ENCODE peak calls at places on chromosomes 4 and X, in nine cellular contexts. Z is left cardiac atrium; O is T-helper 2 cell; E is dermis blood vessel endothelial cell; F is stimulated activated naive B cell treated with anti-CD40 and anti-IgM and Interleukin-4, amounts not matched to agents 10 μg/mL and 1 μg/mL and 100 μg/mL, for 72 hours; M is choroid plexus epithelial cell; L is CD8-positive, alpha-beta memory T cell; D is stimulated activated CD4-positive, alpha-beta T cell treated with anti-CD3 and anti-CD28 coated beads, Interleukin-15, amount 100 ng/mL, for 48 hours; J is Kasumi-1. I is an unnamed sample.

GRCh38 chr4:110055014-110055768 is 142.5 kb downstream of the EGF start:
- DNase-seq in Z (no peak), O (no peak), E (peak), F (no peak), M (peak), L (no peak), D (no peak), J (no peak), I (no peak)

GRCh38 chr4:172692701-172693100 is 475.9 kb upstream of the GALNT7 start:
- DNase-seq in Z (no peak), O (no peak), E (no peak), F (no peak), M (no peak), L (no peak), D (no peak), J (no peak), I (no peak)

GRCh38 chr4:125244848-125245450 is 69.8 kb upstream of the FAT4 start:
- DNase-seq in Z (no peak), O (no peak), E (peak), F (no peak), M (peak), L (no peak), D (no peak), J (peak), I (no peak)

GRCh38 chr4:8858188-8858924 is 13.3 kb downstream of the HMX1 start:
- DNase-seq in Z (no peak), O (no peak), E (no peak), F (no peak), M (no peak), L (no peak), D (no peak), J (no peak), I (no peak)

GRCh38 chr4:55363618-55364420 is 17.8 kb downstream of the SRD5A3 start:
- DNase-seq in Z (no peak), O (no peak), E (no peak), F (no peak), M (no peak), L (no peak), D (no peak), J (no peak), I (no peak)

GRCh38 chrX:7068939-7069367 is 78.6 kb upstream of the STS start:
- DNase-seq in Z (no peak), O (no peak), E (peak), F (no peak), M (peak), L (no peak), D (no peak), J (no peak), I (no peak)

GRCh38 chr4:102500371-102501175 is 586 bp upstream of the NFKB1 start:
- DNase-seq in Z (peak), O (no peak), E (peak), F (peak), M (peak), L (peak), D (no peak), J (peak), I (no peak)

GRCh38 chrX:39336709-39337294 is 535.5 kb downstream of the MID1IP1 start:
- DNase-seq in Z (no peak), O (no peak), E (peak), F (no peak), M (peak), L (no peak), D (peak), J (peak), I (no peak)

GRCh38 chrX:37580080-37580479 is 8.6 kb downstream of the LANCL3 start:
- DNase-seq in Z (no peak), O (no peak), E (no peak), F (no peak), M (no peak), L (no peak), D (no peak), J (no peak), I (no peak)

GRCh38 chr4:161767116-161767515 is 396.7 kb downstream of the FSTL5 start:
- DNase-seq in Z (no peak), O (no peak), E (no peak), F (no peak), M (peak), L (no peak), D (no peak), J (no peak), I (no peak)

GRCh38 chr4:143099693-143100092 is 85.0 kb upstream of the USP38 start:
- DNase-seq in Z (no peak), O (no peak), E (no peak), F (no peak), M (no peak), L (no peak), D (no peak), J (no peak), I (no peak)

GRCh38 chr4:48475770-48476169 is 7.4 kb upstream of the SLC10A4 start:
- DNase-seq in Z (no peak), O (no peak), E (no peak), F (no peak), M (no peak), L (no peak), D (no peak), J (no peak), I (no peak)

GRCh38 chr4:30641345-30641744 is 78.8 kb upstream of the PCDH7 start:
- DNase-seq in Z (no peak), O (no peak), E (no peak), F (no peak), M (no peak), L (no peak), D (no peak), J (no peak), I (no peak)

GRCh38 chr4:15562623-15563022 is 92.5 kb downstream of the FBXL5 start:
- DNase-seq in Z (no peak), O (no peak), E (no peak), F (no peak), M (no peak), L (no peak), D (no peak), J (no peak), I (no peak)

GRCh38 chr4:106039796-106040195 is 144.5 kb downstream of the NPNT start:
- DNase-seq in Z (no peak), O (no peak), E (no peak), F (no peak), M (peak), L (no peak), D (no peak), J (no peak), I (no peak)

GRCh38 chr4:179095585-179096228 is 1653.5 kb upstream of the AGA start:
- DNase-seq in Z (no peak), O (no peak), E (no peak), F (no peak), M (no peak), L (no peak), D (no peak), J (peak), I (no peak)

GRCh38 chr4:183140911-183141320 is 41.9 kb downstream of the WWC2 start:
- DNase-seq in Z (no peak), O (no peak), E (peak), F (no peak), M (peak), L (no peak), D (no peak), J (no peak), I (no peak)

GRCh38 chr4:143358923-143359694 is 22.4 kb downstream of the GAB1 start:
- DNase-seq in Z (no peak), O (no peak), E (peak), F (peak), M (peak), L (no peak), D (peak), J (peak), I (peak)

GRCh38 chr4:1503583-1504471 is 97.6 kb upstream of the NKX1-1 start:
- DNase-seq in Z (peak), O (no peak), E (no peak), F (no peak), M (no peak), L (no peak), D (no peak), J (no peak), I (no peak)

GRCh38 chrX:1391707-1392375 is at the start of gene SLC25A6:
- DNase-seq in Z (peak), O (peak), E (peak), F (peak), M (peak), L (peak), D (peak), J (no peak), I (peak)

GRCh38 chr4:163755013-163755412 is 260.5 kb downstream of the TMA16 start:
- DNase-seq in Z (no peak), O (no peak), E (no peak), F (peak), M (peak), L (no peak), D (no peak), J (peak), I (no peak)

GRCh38 chrX:63784902-63785692 is at the start of gene ARHGEF9:
- DNase-seq in Z (peak), O (no peak), E (peak), F (no peak), M (peak), L (no peak), D (no peak), J (peak), I (no peak)

GRCh38 chr4:170589597-170590191 is 499.9 kb upstream of the AADAT start:
- DNase-seq in Z (no peak), O (no peak), E (no peak), F (no peak), M (peak), L (no peak), D (no peak), J (peak), I (no peak)

GRCh38 chr4:1927675-1928074 is 56.5 kb downstream of the NSD2 start:
- DNase-seq in Z (no peak), O (no peak), E (no peak), F (no peak), M (peak), L (no peak), D (no peak), J (no peak), I (no peak)

GRCh38 chr4:175536852-175537453 is 275.1 kb downstream of the GPM6A start:
- DNase-seq in Z (no peak), O (no peak), E (peak), F (no peak), M (peak), L (no peak), D (no peak), J (peak), I (no peak)

GRCh38 chrX:1124531-1124930 is 87.9 kb downstream of the CRLF2 start:
- DNase-seq in Z (no peak), O (no peak), E (no peak), F (no peak), M (no peak), L (no peak), D (no peak), J (no peak), I (no peak)

GRCh38 chr4:4919926-4920325 is 60.5 kb downstream of the MSX1 start:
- DNase-seq in Z (peak), O (no peak), E (no peak), F (no peak), M (no peak), L (no peak), D (no peak), J (no peak), I (no peak)

GRCh38 chr4:144712775-144713174 is 66.8 kb downstream of the HHIP start:
- DNase-seq in Z (no peak), O (no peak), E (no peak), F (no peak), M (peak), L (no peak), D (no peak), J (no peak), I (no peak)

GRCh38 chr4:155353923-155354540 is 22.7 kb downstream of the MAP9 start:
- DNase-seq in Z (peak), O (no peak), E (peak), F (no peak), M (peak), L (no peak), D (no peak), J (peak), I (peak)

GRCh38 chr4:185711764-185712163 is 100.2 kb downstream of the SORBS2 start:
- DNase-seq in Z (no peak), O (no peak), E (peak), F (no peak), M (peak), L (no peak), D (no peak), J (no peak), I (no peak)

GRCh38 chr4:156971623-156972369 is at the start of gene PDGFC:
- DNase-seq in Z (peak), O (peak), E (peak), F (peak), M (peak), L (no peak), D (no peak), J (peak), I (no peak)

GRCh38 chr4:94889961-94890360 is 132.2 kb downstream of the BMPR1B start:
- DNase-seq in Z (no peak), O (no peak), E (no peak), F (no peak), M (peak), L (no peak), D (no peak), J (no peak), I (no peak)

GRCh38 chr4:122775987-122776836 is 43.7 kb downstream of the BBS12 start:
- DNase-seq in Z (no peak), O (no peak), E (no peak), F (no peak), M (no peak), L (no peak), D (no peak), J (no peak), I (no peak)

I was measured in pulmonary artery endothelial cell.